ENCODE peak calls at places on chromosomes 11 and 22, in five cellular contexts. W is activated T-cell treated with anti-CD3 and anti-CD28 coated beads, Interleukin-2, amount 50 U/mL, for 24 hours; L is left ventricle myocardium inferior; Z is DMS79; I is C1 segment of cervical spinal cord. G is an unnamed sample.
A peak's percentile ranks its signal among the peaks of the same experiment; 100 is the strongest.

GRCh38 chr11:114059278-114059983 is at the start of gene ZBTB16:
- DNase-seq in W (peak; percentile 65), L (peak; percentile 93), Z (peak; percentile 45), I (peak; percentile 85), G (peak; percentile 85)

GRCh38 chr22:37998543-37998942 is 14.2 kb upstream of the SOX10 start:
- DNase-seq in W (no peak), L (no peak), Z (no peak), I (peak; percentile 25), G (peak; percentile 54)

GRCh38 chr11:121226415-121227263 is 65.9 kb upstream of the SC5D start:
- DNase-seq in W (no peak), L (no peak), Z (no peak), I (no peak), G (no peak)

GRCh38 chr11:67465190-67465522 is 3.9 kb downstream of the TMEM134 start:
- DNase-seq in W (no peak), L (no peak), Z (no peak), I (no peak), G (no peak)

GRCh38 chr11:8838248-8838647 is 72.7 kb upstream of the AKIP1 start:
- DNase-seq in W (no peak), L (no peak), Z (no peak), I (no peak), G (peak; percentile 74)

GRCh38 chr22:37269930-37270678 is 12.2 kb upstream of the CYTH4 start:
- DNase-seq in W (no peak), L (no peak), Z (no peak), I (no peak), G (no peak)

GRCh38 chr22:47550524-47551437 is 788.3 kb downstream of the TBC1D22A start:
- DNase-seq in W (no peak), L (no peak), Z (no peak), I (no peak), G (no peak)

GRCh38 chr22:42649261-42650056 is at the start of gene CYB5R3:
- DNase-seq in W (peak; percentile 90), L (peak; percentile 89), Z (peak; percentile 37), I (peak; percentile 67), G (peak; percentile 92)

GRCh38 chr22:28885939-28886338 is 2.6 kb downstream of the ZNRF3 start:
- DNase-seq in W (no peak), L (no peak), Z (no peak), I (no peak), G (peak; percentile 37)

GRCh38 chr22:39462443-39463147 is 5.8 kb downstream of the MGAT3 start:
- DNase-seq in W (no peak), L (peak; percentile 63), Z (no peak), I (no peak), G (no peak)

GRCh38 chr11:120331301-120331966 is 4.8 kb upstream of the ARHGEF12 start:
- DNase-seq in W (no peak), L (peak; percentile 43), Z (no peak), I (no peak), G (peak; percentile 86)

GRCh38 chr22:24801906-24802504 is 4.0 kb upstream of the SGSM1 start:
- DNase-seq in W (no peak), L (no peak), Z (no peak), I (no peak), G (no peak)

GRCh38 chr11:57647960-57648776 is 1.5 kb downstream of the YPEL4 start:
- DNase-seq in W (no peak), L (no peak), Z (no peak), I (peak; percentile 17), G (peak; percentile 40)

GRCh38 chr22:29816980-29817379 is 21.1 kb downstream of the ASCC2 start:
- DNase-seq in W (no peak), L (no peak), Z (no peak), I (no peak), G (no peak)

GRCh38 chr11:83159901-83160865 is 3.3 kb downstream of the PCF11 start:
- DNase-seq in W (no peak), L (no peak), Z (no peak), I (no peak), G (peak; percentile 18)

GRCh38 chr11:68398870-68399865 is 61.4 kb upstream of the PPP6R3 start:
- DNase-seq in W (no peak), L (peak; percentile 82), Z (no peak), I (no peak), G (peak; percentile 37)

GRCh38 chr11:32792948-32793475 is 1.4 kb downstream of the CCDC73 start:
- DNase-seq in W (peak; percentile 74), L (peak; percentile 27), Z (no peak), I (no peak), G (peak; percentile 64)

GRCh38 chr22:20117656-20118571 is 888 bp upstream of the TRMT2A start:
- DNase-seq in W (peak; percentile 85), L (peak; percentile 30), Z (no peak), I (no peak), G (peak; percentile 51)

GRCh38 chr11:79119491-79120284 is 321.1 kb downstream of the TENM4 start:
- DNase-seq in W (no peak), L (no peak), Z (no peak), I (no peak), G (peak; percentile 79)

GRCh38 chr11:65404210-65404609 is 17.8 kb downstream of the FRMD8 start:
- DNase-seq in W (no peak), L (no peak), Z (no peak), I (no peak), G (no peak)

GRCh38 chr22:25235547-25236290 is 16.3 kb downstream of the CRYBB2 start:
- DNase-seq in W (peak; percentile 79), L (peak; percentile 77), Z (peak; percentile 25), I (no peak), G (peak; percentile 92)

GRCh38 chr11:77449060-77449521 is 24.8 kb downstream of the PAK1 start:
- DNase-seq in W (no peak), L (no peak), Z (no peak), I (no peak), G (no peak)

GRCh38 chr11:44860346-44860745 is 90.3 kb downstream of the TP53I11 start:
- DNase-seq in W (no peak), L (no peak), Z (no peak), I (no peak), G (no peak)

GRCh38 chr11:66343176-66343575 is 1.7 kb downstream of the BRMS1 start:
- DNase-seq in W (no peak), L (no peak), Z (no peak), I (no peak), G (no peak)

GRCh38 chr11:73577496-73577917 is 20.4 kb downstream of the FAM168A start:
- DNase-seq in W (no peak), L (no peak), Z (no peak), I (no peak), G (no peak)

GRCh38 chr11:1785749-1786261 is 22.1 kb upstream of the CTSD start:
- DNase-seq in W (no peak), L (no peak), Z (no peak), I (no peak), G (no peak)

GRCh38 chr22:36329217-36330078 is 58.3 kb downstream of the MYH9 start:
- DNase-seq in W (peak; percentile 86), L (peak; percentile 57), Z (peak; percentile 51), I (no peak), G (peak; percentile 99)

GRCh38 chr22:31537019-31537535 is 40.7 kb downstream of the SFI1 start:
- DNase-seq in W (peak; percentile 58), L (no peak), Z (no peak), I (no peak), G (peak; percentile 22)

GRCh38 chr11:63851354-63851753 is 12.4 kb downstream of the MARK2 start:
- DNase-seq in W (no peak), L (no peak), Z (no peak), I (no peak), G (no peak)

GRCh38 chr11:9748361-9748970 is 84.6 kb downstream of the SWAP70 start:
- DNase-seq in W (peak; percentile 67), L (no peak), Z (no peak), I (no peak), G (peak; percentile 88)

GRCh38 chr22:32752868-32753520 is 48.5 kb upstream of the TIMP3 start:
- DNase-seq in W (no peak), L (peak; percentile 25), Z (no peak), I (no peak), G (no peak)

GRCh38 chr11:98423933-98424332 is 596.8 kb upstream of the CNTN5 start:
- DNase-seq in W (no peak), L (no peak), Z (no peak), I (no peak), G (no peak)

GRCh38 chr11:16408619-16409018 is 52.3 kb upstream of the SOX6 start:
- DNase-seq in W (no peak), L (no peak), Z (no peak), I (no peak), G (no peak)

GRCh38 chr11:68014157-68014965 is 4.2 kb downstream of the ALDH3B1 start:
- DNase-seq in W (no peak), L (no peak), Z (peak; percentile 17), I (no peak), G (peak; percentile 89)

GRCh38 chr11:57406337-57406904 is 16.0 kb upstream of the PRG2 start:
- DNase-seq in W (peak; percentile 72), L (peak; percentile 24), Z (no peak), I (no peak), G (no peak)

GRCh38 chr11:9313648-9314290 is 624 bp downstream of the TMEM41B start:
- DNase-seq in W (no peak), L (no peak), Z (no peak), I (no peak), G (peak; percentile 61)

GRCh38 chr11:102546923-102547471 is 16.4 kb upstream of the MMP7 start:
- DNase-seq in W (no peak), L (no peak), Z (no peak), I (no peak), G (no peak)

G was measured in astrocyte of the hippocampus.